ENCODE peak calls at places on chromosomes 13 and 19, in ten cellular contexts. E is hypothalamus; V is mesothelial cell of epicardium; K is cardiac septum; R is activated naive CD8-positive, alpha-beta T cell treated with anti-CD3 and anti-CD28 coated beads, Interleukin-2, amount 50 U/mL, for 24 hours; J is psoas muscle; S is stimulated activated CD4-positive, alpha-beta T cell treated with anti-CD3 and anti-CD28 coated beads, Interleukin-4, amount 100 ng/mL, for 4 hours; A is uterus; G is endothelial cell; P is A549. B is an unnamed sample.

GRCh38 chr13:27868639-27869435 is 51.0 kb upstream of the PDX1 start:
- DNase-seq in V (no peak), R (no peak), A (no peak), G (no peak), E (no peak), K (no peak), S (no peak), J (no peak), P (peak), B (peak)

GRCh38 chr13:113664751-113665581 is 2.1 kb upstream of the GRK1 start:
- DNase-seq in K (peak), J (no peak), R (no peak), A (peak), G (no peak), E (no peak), P (no peak), V (peak), S (no peak), B (no peak)

GRCh38 chr13:40376867-40377266 is 289.6 kb downstream of the FOXO1 start:
- DNase-seq in J (no peak), R (no peak), P (no peak), S (no peak), G (no peak), V (no peak), E (no peak), A (no peak), K (no peak), B (no peak)

GRCh38 chr13:92513672-92514071 is 712.9 kb upstream of the GPC6 start:
- DNase-seq in K (no peak), G (no peak), J (no peak), P (no peak), E (no peak), S (no peak), V (no peak), A (no peak), R (no peak), B (no peak)

GRCh38 chr13:21124853-21125252 is 51.5 kb downstream of the SKA3 start:
- DNase-seq in A (no peak), S (no peak), R (no peak), K (no peak), J (no peak), E (no peak), G (peak), V (peak), P (peak), B (peak)

GRCh38 chr13:99165753-99166587 is 34.7 kb upstream of the UBAC2 start:
- DNase-seq in E (no peak), V (no peak), R (no peak), S (no peak), A (no peak), G (no peak), K (no peak), P (no peak), J (no peak), B (no peak)

GRCh38 chr19:31675187-31675913 is 326.1 kb upstream of the TSHZ3 start:
- DNase-seq in V (no peak), A (no peak), J (no peak), K (no peak), P (no peak), S (no peak), E (no peak), R (no peak), G (no peak), B (no peak)

GRCh38 chr13:50198508-50198907 is 183.3 kb downstream of the KCNRG start:
- DNase-seq in J (no peak), V (no peak), E (no peak), K (no peak), A (no peak), P (no peak), R (no peak), G (no peak), S (no peak), B (no peak)

GRCh38 chr13:49165798-49166752 is 54.1 kb upstream of the MLNR start:
- DNase-seq in A (no peak), V (no peak), G (no peak), P (no peak), R (no peak), K (no peak), S (no peak), J (no peak), E (no peak), B (no peak)

GRCh38 chr19:36163813-36164212 is 11.6 kb upstream of the COX7A1 start:
- DNase-seq in G (no peak), S (no peak), J (no peak), P (no peak), V (no peak), R (no peak), A (no peak), K (no peak), E (no peak), B (no peak)

GRCh38 chr19:10395853-10396355 is 7.4 kb downstream of the CDC37 start:
- DNase-seq in E (no peak), S (no peak), V (no peak), P (no peak), G (no peak), J (no peak), R (no peak), A (no peak), K (no peak), B (no peak)

GRCh38 chr19:32464279-32464678 is 58.7 kb downstream of the DPY19L3 start:
- DNase-seq in P (peak), A (no peak), R (no peak), G (no peak), J (no peak), V (no peak), E (no peak), K (no peak), S (no peak), B (peak)

GRCh38 chr13:30293995-30294394 is 13.4 kb downstream of the KATNAL1 start:
- DNase-seq in R (no peak), V (no peak), P (no peak), A (no peak), E (no peak), S (no peak), K (no peak), J (no peak), G (no peak), B (no peak)

GRCh38 chr13:23547000-23547590 is 23.1 kb upstream of the TNFRSF19 start:
- DNase-seq in K (peak), J (peak), P (no peak), E (no peak), A (peak), G (peak), V (peak), S (no peak), R (no peak), B (peak)

GRCh38 chr19:15137777-15138176 is 30.6 kb downstream of the SYDE1 start:
- DNase-seq in V (no peak), S (no peak), G (no peak), J (no peak), R (no peak), E (no peak), K (no peak), P (no peak), A (no peak), B (no peak)

GRCh38 chr19:48481846-48482639 is 12.9 kb downstream of the CYTH2 start:
- DNase-seq in V (no peak), P (no peak), A (no peak), S (no peak), G (no peak), J (no peak), R (no peak), K (no peak), E (no peak), B (no peak)

GRCh38 chr19:6228523-6229215 is 51.1 kb downstream of the MLLT1 start:
- DNase-seq in P (no peak), G (no peak), K (no peak), A (peak), V (no peak), S (no peak), R (no peak), E (no peak), J (peak), B (no peak)